ENCODE peak calls at places on chromosomes 6 and 20, in six cellular contexts. M, K, X, A, O and W are unnamed samples.

GRCh38 chr6:72704979-72705378 is 83.1 kb downstream of the KCNQ5 start:
- DNase-seq in M (no peak), K (no peak), X (no peak), A (no peak), O (peak; percentile 18), W (no peak)

GRCh38 chr6:9397981-9398559 is 962.7 kb upstream of the SLC35B3 start:
- DNase-seq in M (no peak), K (peak; percentile 11), X (peak; percentile 53), A (no peak), O (no peak), W (no peak)

GRCh38 chr20:48741669-48742068 is 86.1 kb downstream of the PREX1 start:
- DNase-seq in M (no peak), K (no peak), X (no peak), A (no peak), O (no peak), W (no peak)

GRCh38 chr20:20733943-20734342 is 21.5 kb upstream of the RALGAPA2 start:
- DNase-seq in M (no peak), K (no peak), X (no peak), A (no peak), O (no peak), W (no peak)

GRCh38 chr6:105759015-105759414 is 327.1 kb upstream of the PRDM1 start:
- DNase-seq in M (no peak), K (no peak), X (no peak), A (no peak), O (no peak), W (no peak)

GRCh38 chr6:168968228-168968627 is 285.4 kb downstream of the THBS2 start:
- DNase-seq in M (no peak), K (peak; percentile 57), X (no peak), A (no peak), O (peak; percentile 98), W (peak; percentile 7)

GRCh38 chr6:24951831-24952299 is 16.1 kb upstream of the RIPOR2 start:
- DNase-seq in M (no peak), K (peak; percentile 21), X (no peak), A (no peak), O (no peak), W (peak; percentile 12)

GRCh38 chr6:43717389-43717788 is 29.8 kb upstream of the MRPS18A start:
- DNase-seq in M (no peak), K (no peak), X (no peak), A (no peak), O (no peak), W (no peak)

GRCh38 chr20:20782221-20782620 is 69.8 kb upstream of the RALGAPA2 start:
- DNase-seq in M (no peak), K (no peak), X (no peak), A (no peak), O (no peak), W (no peak)

GRCh38 chr6:112683926-112684325 is 336.8 kb downstream of the RFPL4B start:
- DNase-seq in M (no peak), K (no peak), X (no peak), A (no peak), O (peak; percentile 94), W (no peak)

GRCh38 chr6:13284646-13285045 is 43.7 kb downstream of the TBC1D7 start:
- DNase-seq in M (no peak), K (no peak), X (no peak), A (no peak), O (no peak), W (no peak)

GRCh38 chr6:7119272-7119801 is 11.6 kb downstream of the RREB1 start:
- DNase-seq in M (no peak), K (no peak), X (no peak), A (no peak), O (no peak), W (no peak)

GRCh38 chr20:22757424-22758189 is 173.2 kb upstream of the FOXA2 start:
- DNase-seq in M (no peak), K (no peak), X (no peak), A (no peak), O (no peak), W (no peak)

GRCh38 chr20:40882173-40882572 is 146.4 kb upstream of the TOP1 start:
- DNase-seq in M (no peak), K (no peak), X (no peak), A (no peak), O (no peak), W (no peak)

GRCh38 chr6:46832816-46833215 is 39.6 kb downstream of the MEP1A start:
- DNase-seq in M (no peak), K (no peak), X (no peak), A (no peak), O (no peak), W (no peak)

GRCh38 chr6:12516070-12516469 is 200.5 kb upstream of the PHACTR1 start:
- DNase-seq in M (no peak), K (peak; percentile 36), X (no peak), A (no peak), O (peak; percentile 19), W (no peak)

GRCh38 chr20:50788045-50788867 is 6.6 kb upstream of the BCAS4 start:
- DNase-seq in M (no peak), K (no peak), X (no peak), A (no peak), O (peak; percentile 85), W (no peak)
- H3K4me3 ChIP-seq in M (no peak overlapping the region), K (no peak overlapping the region), X (no peak overlapping the region), A (no peak overlapping the region), O (peak overlapping the region; percentile 12), W (no peak overlapping the region)

GRCh38 chr6:77034161-77034560 is 429.1 kb downstream of the HTR1B start:
- DNase-seq in M (no peak), K (no peak), X (no peak), A (no peak), O (peak; percentile 77), W (no peak)

GRCh38 chr6:77037439-77037838 is 425.9 kb downstream of the HTR1B start:
- DNase-seq in M (no peak), K (no peak), X (no peak), A (no peak), O (no peak), W (no peak)

GRCh38 chr6:77036400-77036799 is 426.9 kb downstream of the HTR1B start:
- DNase-seq in M (no peak), K (no peak), X (no peak), A (no peak), O (no peak), W (no peak)

GRCh38 chr6:77040566-77041195 is 422.6 kb downstream of the HTR1B start:
- DNase-seq in M (no peak), K (no peak), X (no peak), A (no peak), O (peak; percentile 75), W (no peak)

GRCh38 chr6:77038801-77039200 is 424.5 kb downstream of the HTR1B start:
- DNase-seq in M (no peak), K (no peak), X (no peak), A (no peak), O (peak; percentile 69), W (no peak)
- H3K4me3 ChIP-seq in M (no peak overlapping the region), K (no peak overlapping the region), X (no peak overlapping the region), A (no peak overlapping the region), O (no peak overlapping the region), W (no peak overlapping the region)

DNA sequence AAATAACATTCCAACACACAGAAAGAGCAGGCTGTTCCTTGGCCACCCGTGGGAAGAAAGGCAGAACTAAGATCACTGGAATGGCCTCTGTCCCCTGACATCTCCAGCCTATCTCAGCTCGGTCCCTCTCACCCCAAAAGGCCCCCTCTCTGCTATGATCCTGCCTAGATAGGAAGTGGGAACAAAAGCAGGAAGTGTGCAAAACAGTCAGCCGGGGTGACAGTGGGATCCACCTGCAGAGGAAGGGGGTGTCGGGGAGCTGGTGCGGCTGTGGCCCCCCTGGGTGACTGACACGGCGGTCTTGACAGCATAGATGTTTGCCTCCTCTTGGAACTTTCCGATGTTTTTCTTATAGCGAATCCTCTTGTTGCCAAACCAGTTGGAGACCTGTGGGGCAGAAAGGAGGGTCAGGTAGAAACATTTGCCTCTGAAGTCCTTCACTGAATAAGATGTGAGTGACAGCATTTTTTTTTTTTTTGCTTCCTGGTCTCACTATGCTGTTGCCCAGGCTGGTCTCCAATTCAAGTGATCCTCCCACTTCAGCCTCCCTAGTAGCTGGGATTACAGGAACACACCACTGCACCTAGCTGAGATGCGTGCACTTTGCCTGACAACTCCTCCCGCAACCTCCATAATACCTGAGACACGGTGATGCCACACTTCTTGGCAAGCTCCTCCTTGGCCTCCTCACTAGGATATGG is 2.8 kb downstream of the PBX2 start:
- DNase-seq in M (no peak), K (no peak), X (no peak), A (peak; percentile 46), O (no peak), W (no peak)
- H3K4me3 ChIP-seq in M (no peak overlapping the region), K (no peak overlapping the region), X (peak overlapping the region; percentile 83), A (no peak overlapping the region), O (no peak overlapping the region), W (no peak overlapping the region)

GRCh38 chr20:53148764-53149163 is 176.6 kb downstream of the TSHZ2 start:
- DNase-seq in M (no peak), K (no peak), X (no peak), A (no peak), O (no peak), W (no peak)
- H3K4me3 ChIP-seq in M (no peak overlapping the region), K (no peak overlapping the region), X (no peak overlapping the region), A (no peak overlapping the region), O (no peak overlapping the region), W (no peak overlapping the region)

GRCh38 chr6:96015791-96016776 is at the start of gene FUT9:
- DNase-seq in M (peak; percentile 87), K (no peak), X (no peak), A (no peak), O (no peak), W (no peak)
- H3K4me3 ChIP-seq in M (peak within 1 kb of the TSS; percentile 80), K (no peak within 1 kb of the TSS), X (no peak within 1 kb of the TSS), A (no peak within 1 kb of the TSS), O (no peak within 1 kb of the TSS), W (no peak within 1 kb of the TSS)